ENCODE peak calls at places on chromosomes 13 and 19, in four cellular contexts. One of them, this sample, is unnamed.

GRCh38 chr13:25988655-25989054 is 63.2 kb downstream of the SHISA2 start:
- DNase-seq in foreskin fibroblast: peak
- DNase-seq in ovary: no peak
- DNase-seq in activated naive CD8-positive, alpha-beta T cell treated with anti-CD3 and anti-CD28 coated beads for 36 hours: no peak
- DNase-seq in this sample: no peak

GRCh38 chr13:114143806-114144605 is 11.6 kb upstream of the RASA3 start:
- DNase-seq in foreskin fibroblast: no peak
- DNase-seq in ovary: no peak
- DNase-seq in activated naive CD8-positive, alpha-beta T cell treated with anti-CD3 and anti-CD28 coated beads for 36 hours: peak
- DNase-seq in this sample: no peak

GRCh38 chr13:43058836-43059235 is 35.5 kb downstream of the DNAJC15 start:
- DNase-seq in foreskin fibroblast: no peak
- DNase-seq in ovary: no peak
- DNase-seq in activated naive CD8-positive, alpha-beta T cell treated with anti-CD3 and anti-CD28 coated beads for 36 hours: no peak
- DNase-seq in this sample: no peak

GRCh38 chr19:19652482-19653295 is 9.2 kb upstream of the GMIP start:
- DNase-seq in foreskin fibroblast: peak
- DNase-seq in ovary: no peak
- DNase-seq in activated naive CD8-positive, alpha-beta T cell treated with anti-CD3 and anti-CD28 coated beads for 36 hours: no peak
- DNase-seq in this sample: no peak

GRCh38 chr19:54448037-54448773 is 794 bp upstream of the LENG8 start:
- DNase-seq in foreskin fibroblast: peak
- DNase-seq in ovary: peak
- DNase-seq in activated naive CD8-positive, alpha-beta T cell treated with anti-CD3 and anti-CD28 coated beads for 36 hours: peak
- DNase-seq in this sample: peak

GRCh38 chr19:14168259-14168972 is 32.0 kb upstream of the ASF1B start:
- DNase-seq in foreskin fibroblast: peak
- DNase-seq in ovary: no peak
- DNase-seq in activated naive CD8-positive, alpha-beta T cell treated with anti-CD3 and anti-CD28 coated beads for 36 hours: no peak
- DNase-seq in this sample: no peak

GRCh38 chr19:42132030-42132628 is at the start of gene POU2F2:
- DNase-seq in foreskin fibroblast: peak
- DNase-seq in ovary: no peak
- DNase-seq in activated naive CD8-positive, alpha-beta T cell treated with anti-CD3 and anti-CD28 coated beads for 36 hours: peak
- DNase-seq in this sample: peak

GRCh38 chr13:23467048-23467931 is 33.8 kb upstream of the SACS start:
- DNase-seq in foreskin fibroblast: peak
- DNase-seq in ovary: peak
- DNase-seq in activated naive CD8-positive, alpha-beta T cell treated with anti-CD3 and anti-CD28 coated beads for 36 hours: no peak
- DNase-seq in this sample: peak

GRCh38 chr19:19670070-19670551 is 1.5 kb downstream of the ZNF101 start:
- DNase-seq in foreskin fibroblast: no peak
- DNase-seq in ovary: no peak
- DNase-seq in activated naive CD8-positive, alpha-beta T cell treated with anti-CD3 and anti-CD28 coated beads for 36 hours: no peak
- DNase-seq in this sample: peak

GRCh38 chr19:31436121-31436776 is 87.0 kb upstream of the TSHZ3 start:
- DNase-seq in foreskin fibroblast: peak
- DNase-seq in ovary: no peak
- DNase-seq in activated naive CD8-positive, alpha-beta T cell treated with anti-CD3 and anti-CD28 coated beads for 36 hours: no peak
- DNase-seq in this sample: no peak

GRCh38 chr13:79904581-79904980 is 423.6 kb downstream of the NDFIP2 start:
- DNase-seq in foreskin fibroblast: peak
- DNase-seq in ovary: no peak
- DNase-seq in activated naive CD8-positive, alpha-beta T cell treated with anti-CD3 and anti-CD28 coated beads for 36 hours: no peak
- DNase-seq in this sample: no peak

GRCh38 chr19:10421981-10422461 is 1.7 kb downstream of the PDE4A start:
- DNase-seq in foreskin fibroblast: no peak
- DNase-seq in ovary: no peak
- DNase-seq in activated naive CD8-positive, alpha-beta T cell treated with anti-CD3 and anti-CD28 coated beads for 36 hours: no peak
- DNase-seq in this sample: no peak

GRCh38 chr19:46426035-46426505 is 2.7 kb downstream of the PNMA8C start:
- DNase-seq in foreskin fibroblast: peak
- DNase-seq in ovary: no peak
- DNase-seq in activated naive CD8-positive, alpha-beta T cell treated with anti-CD3 and anti-CD28 coated beads for 36 hours: no peak
- DNase-seq in this sample: no peak

GRCh38 chr19:48879025-48879572 is 6.9 kb downstream of the PPP1R15A start:
- DNase-seq in foreskin fibroblast: peak
- DNase-seq in ovary: no peak
- DNase-seq in activated naive CD8-positive, alpha-beta T cell treated with anti-CD3 and anti-CD28 coated beads for 36 hours: no peak
- DNase-seq in this sample: no peak

GRCh38 chr19:12646551-12646950 is 20.0 kb downstream of the MAN2B1 start:
- DNase-seq in foreskin fibroblast: no peak
- DNase-seq in ovary: no peak
- DNase-seq in activated naive CD8-positive, alpha-beta T cell treated with anti-CD3 and anti-CD28 coated beads for 36 hours: no peak
- DNase-seq in this sample: no peak

GRCh38 chr13:49498211-49498610 is 2.5 kb downstream of the PHF11 start:
- DNase-seq in foreskin fibroblast: peak
- DNase-seq in ovary: no peak
- DNase-seq in activated naive CD8-positive, alpha-beta T cell treated with anti-CD3 and anti-CD28 coated beads for 36 hours: no peak
- DNase-seq in this sample: no peak

GRCh38 chr19:38034153-38034835 is 127.3 kb downstream of the SIPA1L3 start:
- DNase-seq in foreskin fibroblast: no peak
- DNase-seq in ovary: no peak
- DNase-seq in activated naive CD8-positive, alpha-beta T cell treated with anti-CD3 and anti-CD28 coated beads for 36 hours: no peak
- DNase-seq in this sample: no peak

GRCh38 chr19:49749055-49749716 is 13.9 kb downstream of the TSKS start:
- DNase-seq in foreskin fibroblast: peak
- DNase-seq in ovary: no peak
- DNase-seq in activated naive CD8-positive, alpha-beta T cell treated with anti-CD3 and anti-CD28 coated beads for 36 hours: no peak
- DNase-seq in this sample: no peak

GRCh38 chr19:11480081-11480926 is 542 bp downstream of the ELAVL3 start:
- DNase-seq in foreskin fibroblast: no peak
- DNase-seq in ovary: no peak
- DNase-seq in activated naive CD8-positive, alpha-beta T cell treated with anti-CD3 and anti-CD28 coated beads for 36 hours: no peak
- DNase-seq in this sample: no peak

GRCh38 chr13:42577538-42577937 is 3.6 kb downstream of the TNFSF11 start:
- DNase-seq in foreskin fibroblast: no peak
- DNase-seq in ovary: no peak
- DNase-seq in activated naive CD8-positive, alpha-beta T cell treated with anti-CD3 and anti-CD28 coated beads for 36 hours: no peak
- DNase-seq in this sample: no peak

GRCh38 chr19:50341091-50341564 is 12.0 kb upstream of the KCNC3 start:
- DNase-seq in foreskin fibroblast: no peak
- DNase-seq in ovary: no peak
- DNase-seq in activated naive CD8-positive, alpha-beta T cell treated with anti-CD3 and anti-CD28 coated beads for 36 hours: no peak
- DNase-seq in this sample: no peak

GRCh38 chr13:24043590-24044350 is 116.8 kb upstream of the SPATA13 start:
- DNase-seq in foreskin fibroblast: peak
- DNase-seq in ovary: no peak
- DNase-seq in activated naive CD8-positive, alpha-beta T cell treated with anti-CD3 and anti-CD28 coated beads for 36 hours: no peak
- DNase-seq in this sample: no peak

GRCh38 chr13:24741791-24742190 is 22.2 kb upstream of the RNF17 start:
- DNase-seq in foreskin fibroblast: no peak
- DNase-seq in ovary: no peak
- DNase-seq in activated naive CD8-positive, alpha-beta T cell treated with anti-CD3 and anti-CD28 coated beads for 36 hours: no peak
- DNase-seq in this sample: no peak

GRCh38 chr13:69050696-69051095 is 1056.9 kb upstream of the ATXN8OS start:
- DNase-seq in foreskin fibroblast: no peak
- DNase-seq in ovary: no peak
- DNase-seq in activated naive CD8-positive, alpha-beta T cell treated with anti-CD3 and anti-CD28 coated beads for 36 hours: no peak
- DNase-seq in this sample: no peak

GRCh38 chr13:29802621-29803020 is 47.8 kb downstream of the UBL3 start:
- DNase-seq in foreskin fibroblast: peak
- DNase-seq in ovary: no peak
- DNase-seq in activated naive CD8-positive, alpha-beta T cell treated with anti-CD3 and anti-CD28 coated beads for 36 hours: no peak
- DNase-seq in this sample: no peak

GRCh38 chr19:53980553-53981407 is 10.7 kb upstream of the CACNG6 start:
- DNase-seq in foreskin fibroblast: peak
- DNase-seq in ovary: no peak
- DNase-seq in activated naive CD8-positive, alpha-beta T cell treated with anti-CD3 and anti-CD28 coated beads for 36 hours: no peak
- DNase-seq in this sample: no peak

GRCh38 chr19:17121736-17122293 is 46.2 kb downstream of the MYO9B start:
- DNase-seq in foreskin fibroblast: peak
- DNase-seq in ovary: no peak
- DNase-seq in activated naive CD8-positive, alpha-beta T cell treated with anti-CD3 and anti-CD28 coated beads for 36 hours: no peak
- DNase-seq in this sample: no peak

GRCh38 chr13:45046445-45046844 is 57.1 kb downstream of the GPALPP1 start:
- DNase-seq in foreskin fibroblast: no peak
- DNase-seq in ovary: no peak
- DNase-seq in activated naive CD8-positive, alpha-beta T cell treated with anti-CD3 and anti-CD28 coated beads for 36 hours: no peak
- DNase-seq in this sample: no peak

GRCh38 chr13:101691326-101691725 is 238.9 kb downstream of the ITGBL1 start:
- DNase-seq in foreskin fibroblast: peak
- DNase-seq in ovary: no peak
- DNase-seq in activated naive CD8-positive, alpha-beta T cell treated with anti-CD3 and anti-CD28 coated beads for 36 hours: no peak
- DNase-seq in this sample: no peak

GRCh38 chr19:6100284-6100915 is 9.9 kb downstream of the RFX2 start:
- DNase-seq in foreskin fibroblast: no peak
- DNase-seq in ovary: no peak
- DNase-seq in activated naive CD8-positive, alpha-beta T cell treated with anti-CD3 and anti-CD28 coated beads for 36 hours: peak
- DNase-seq in this sample: peak

GRCh38 chr13:80508031-80508430 is 167.1 kb upstream of the SPRY2 start:
- DNase-seq in foreskin fibroblast: peak
- DNase-seq in ovary: no peak
- DNase-seq in activated naive CD8-positive, alpha-beta T cell treated with anti-CD3 and anti-CD28 coated beads for 36 hours: no peak
- DNase-seq in this sample: no peak

GRCh38 chr13:39023761-39024160 is 14.1 kb downstream of the PROSER1 start:
- DNase-seq in foreskin fibroblast: peak
- DNase-seq in ovary: no peak
- DNase-seq in activated naive CD8-positive, alpha-beta T cell treated with anti-CD3 and anti-CD28 coated beads for 36 hours: no peak
- DNase-seq in this sample: no peak

GRCh38 chr19:38049105-38049649 is 142.2 kb downstream of the SIPA1L3 start:
- DNase-seq in foreskin fibroblast: peak
- DNase-seq in ovary: no peak
- DNase-seq in activated naive CD8-positive, alpha-beta T cell treated with anti-CD3 and anti-CD28 coated beads for 36 hours: peak
- DNase-seq in this sample: no peak

GRCh38 chr13:38850868-38851626 is 139.6 kb downstream of the STOML3 start:
- DNase-seq in foreskin fibroblast: no peak
- DNase-seq in ovary: no peak
- DNase-seq in activated naive CD8-positive, alpha-beta T cell treated with anti-CD3 and anti-CD28 coated beads for 36 hours: no peak
- DNase-seq in this sample: no peak

GRCh38 chr19:55160128-55160985 is 2.8 kb upstream of the TNNI3 start:
- DNase-seq in foreskin fibroblast: peak
- DNase-seq in ovary: peak
- DNase-seq in activated naive CD8-positive, alpha-beta T cell treated with anti-CD3 and anti-CD28 coated beads for 36 hours: peak
- DNase-seq in this sample: peak

GRCh38 chr13:98315466-98315865 is 138.4 kb upstream of the RNF113B start:
- DNase-seq in foreskin fibroblast: peak
- DNase-seq in ovary: no peak
- DNase-seq in activated naive CD8-positive, alpha-beta T cell treated with anti-CD3 and anti-CD28 coated beads for 36 hours: no peak
- DNase-seq in this sample: no peak